ENCODE peak calls at places on chromosomes 6 and 20, in five cellular contexts. S is T-helper 1 cell, E is AML-193, B is memory B cell, F is non-pigmented ciliary epithelial cell. L is an unnamed sample.
A peak's percentile ranks its signal among the peaks of the same experiment; 100 is the strongest.

GRCh38 chr6:106547961-106548453 is 81.3 kb downstream of the RTN4IP1 start:
- DNase-seq in S (no peak), E (no peak), B (no peak), F (peak; percentile 87), L (no peak)

GRCh38 chr20:32205502-32206382 is 1.8 kb downstream of the PLAGL2 start:
- DNase-seq in S (no peak), E (peak; percentile 68), B (no peak), F (no peak), L (no peak)

GRCh38 chr6:108363756-108364356 is 69.0 kb downstream of the AFG1L start:
- DNase-seq in S (no peak), E (no peak), B (no peak), F (no peak), L (no peak)

GRCh38 chr6:4344317-4344899 is 209.0 kb upstream of the ECI2 start:
- DNase-seq in S (no peak), E (peak; percentile 82), B (no peak), F (no peak), L (no peak)

GRCh38 chr20:10309326-10309725 is 90.7 kb downstream of the SNAP25 start:
- DNase-seq in S (no peak), E (no peak), B (no peak), F (peak; percentile 85), L (no peak)

GRCh38 chr6:108117427-108118358 is 43.2 kb upstream of the OSTM1 start:
- DNase-seq in S (no peak), E (peak; percentile 34), B (peak; percentile 38), F (no peak), L (peak; percentile 78)

GRCh38 chr6:56483929-56484328 is 158.8 kb downstream of the DST start:
- DNase-seq in S (no peak), E (no peak), B (no peak), F (no peak), L (no peak)

GRCh38 chr6:39952170-39952569 is 17.9 kb upstream of the MOCS1 start:
- DNase-seq in S (no peak), E (no peak), B (no peak), F (no peak), L (no peak)

GRCh38 chr6:99779631-99780555 is 173.3 kb downstream of the PRDM13 start:
- DNase-seq in S (no peak), E (no peak), B (no peak), F (no peak), L (no peak)

GRCh38 chr20:4490595-4491280 is 231.0 kb upstream of the PRND start:
- DNase-seq in S (no peak), E (no peak), B (no peak), F (no peak), L (no peak)

GRCh38 chr6:41021832-41022231 is 17.2 kb downstream of the UNC5CL start:
- DNase-seq in S (no peak), E (no peak), B (no peak), F (no peak), L (no peak)

GRCh38 chr6:132198896-132199295 is 202.4 kb downstream of the MOXD1 start:
- DNase-seq in S (no peak), E (no peak), B (no peak), F (peak; percentile 51), L (no peak)

GRCh38 chr6:168941036-168941435 is 312.6 kb downstream of the THBS2 start:
- DNase-seq in S (no peak), E (no peak), B (no peak), F (no peak), L (no peak)

GRCh38 chr6:6843057-6843627 is 254.6 kb downstream of the LY86 start:
- DNase-seq in S (no peak), E (no peak), B (no peak), F (peak; percentile 14), L (no peak)

GRCh38 chr20:43187476-43188233 is 2.1 kb downstream of the PTPRT start:
- DNase-seq in S (peak; percentile 28), E (peak; percentile 8), B (peak; percentile 39), F (peak; percentile 15), L (peak; percentile 70)

L was measured in aorta.